ENCODE peak calls at places on chromosome 21, in nine cellular contexts. N is cardiac muscle cell, O is heart right ventricle, U is tibial nerve, G is psoas muscle, C is esophagus squamous epithelium, S is NB4, Y is lower lobe of right lung, L is WTC11. W is an unnamed sample.

GRCh38 chr21:21232320-21232719 is 234.1 kb downstream of the NCAM2 start:
- DNase-seq in O (no peak), S (peak), C (no peak), L (no peak), U (no peak), Y (no peak), G (no peak), N (peak), W (no peak)

GRCh38 chr21:38297193-38297592 is 40.4 kb downstream of the KCNJ15 start:
- DNase-seq in C (no peak), G (no peak), N (no peak), U (no peak), O (no peak), L (no peak), Y (no peak), S (no peak), W (no peak)

GRCh38 chr21:38831526-38832467 is 26.1 kb downstream of the ETS2 start:
- DNase-seq in G (peak), S (peak), O (no peak), N (peak), U (peak), L (no peak), C (no peak), Y (peak), W (peak)

GRCh38 chr21:25994758-25995163 is 175.8 kb downstream of the APP start:
- DNase-seq in N (no peak), C (no peak), S (no peak), Y (no peak), U (no peak), O (no peak), L (no peak), G (no peak), W (no peak)

GRCh38 chr21:44443891-44444285 is 11.4 kb upstream of the LRRC3 start:
- DNase-seq in O (peak), Y (peak), L (no peak), N (no peak), G (no peak), C (no peak), U (no peak), S (peak), W (no peak)

GRCh38 chr21:23130308-23130707 is 2132.1 kb downstream of the NCAM2 start:
- DNase-seq in G (no peak), L (no peak), O (no peak), Y (no peak), U (no peak), S (no peak), C (no peak), N (no peak), W (no peak)

GRCh38 chr21:35352066-35352770 is 303.1 kb upstream of the RUNX1 start:
- DNase-seq in L (no peak), U (no peak), N (peak), Y (no peak), G (no peak), C (no peak), S (no peak), O (no peak), W (no peak)

GRCh38 chr21:33047231-33047630 is 21.5 kb downstream of the OLIG2 start:
- DNase-seq in L (no peak), Y (no peak), G (no peak), S (no peak), C (no peak), U (no peak), O (no peak), N (peak), W (no peak)

GRCh38 chr21:14913576-14914146 is 151.1 kb downstream of the NRIP1 start:
- DNase-seq in Y (no peak), U (no peak), L (no peak), N (no peak), S (no peak), O (no peak), C (no peak), G (no peak), W (no peak)

GRCh38 chr21:20882462-20883415 is 115.5 kb upstream of the NCAM2 start:
- DNase-seq in G (no peak), N (peak), Y (no peak), U (peak), C (no peak), O (no peak), S (peak), L (peak), W (no peak)

GRCh38 chr21:15682977-15683376 is 46.8 kb upstream of the USP25 start:
- DNase-seq in O (no peak), N (peak), S (peak), U (no peak), L (no peak), G (no peak), C (no peak), Y (no peak), W (no peak)

GRCh38 chr21:25459365-25459764 is 147.9 kb downstream of the MRPL39 start:
- DNase-seq in N (no peak), O (no peak), Y (no peak), C (no peak), S (no peak), U (no peak), G (no peak), L (no peak), W (no peak)

GRCh38 chr21:38325761-38326420 is 69.1 kb downstream of the KCNJ15 start:
- DNase-seq in G (no peak), U (no peak), L (no peak), N (no peak), C (no peak), Y (no peak), S (no peak), O (no peak), W (no peak)

GRCh38 chr21:44996096-44996495 is 56.3 kb downstream of the SLX9 start:
- DNase-seq in L (no peak), Y (peak), G (peak), O (peak), S (no peak), C (no peak), U (no peak), N (no peak), W (no peak)

GRCh38 chr21:34360488-34361241 is 3.1 kb upstream of the KCNE2 start:
- DNase-seq in L (no peak), Y (no peak), S (no peak), N (no peak), U (no peak), O (no peak), G (no peak), C (no peak), W (no peak)

GRCh38 chr21:36976882-36977651 is 10.6 kb upstream of the HLCS start:
- DNase-seq in C (no peak), Y (no peak), O (no peak), L (peak), U (peak), N (peak), G (no peak), S (peak), W (no peak)

GRCh38 chr21:9763807-9764206 is 757.6 kb upstream of the TPTE start:
- DNase-seq in O (no peak), U (no peak), S (no peak), L (no peak), Y (no peak), N (no peak), G (no peak), C (no peak), W (no peak)

GRCh38 chr21:38979271-38980196 is 173.8 kb downstream of the ETS2 start:
- DNase-seq in N (peak), Y (no peak), O (no peak), C (no peak), G (no peak), U (no peak), L (peak), S (peak), W (no peak)

GRCh38 chr21:37639756-37640155 is 273.2 kb downstream of the DYRK1A start:
- DNase-seq in Y (no peak), L (no peak), O (no peak), U (no peak), N (no peak), C (no peak), G (no peak), S (no peak), W (no peak)

GRCh38 chr21:32772281-32773047 is 909 bp upstream of the PAXBP1 start:
- DNase-seq in L (no peak), U (peak), G (no peak), Y (no peak), C (no peak), O (no peak), S (peak), N (peak), W (no peak)

GRCh38 chr21:43644609-43645008 is 14.7 kb downstream of the HSF2BP start:
- DNase-seq in Y (no peak), L (no peak), O (no peak), G (no peak), C (no peak), S (no peak), N (peak), U (no peak), W (no peak)

GRCh38 chr21:15433091-15433490 is 296.7 kb upstream of the USP25 start:
- DNase-seq in Y (no peak), G (no peak), S (no peak), U (no peak), C (no peak), O (no peak), N (no peak), L (no peak), W (no peak)

GRCh38 chr21:44374601-44375280 is 21.3 kb downstream of the TRPM2 start:
- DNase-seq in O (no peak), Y (no peak), C (no peak), N (no peak), L (no peak), G (no peak), U (no peak), S (no peak), W (no peak)

GRCh38 chr21:16116798-16117197 is 387.0 kb downstream of the USP25 start:
- DNase-seq in U (no peak), O (no peak), Y (no peak), G (no peak), N (peak), S (no peak), C (no peak), L (no peak), W (no peak)

GRCh38 chr21:44255519-44255981 is 6.1 kb downstream of the DNMT3L start:
- DNase-seq in S (no peak), C (no peak), U (no peak), L (peak), G (no peak), N (no peak), O (no peak), Y (peak), W (no peak)

GRCh38 chr21:14557413-14557812 is 11.3 kb upstream of the SAMSN1 start:
- DNase-seq in N (no peak), L (no peak), S (no peak), G (no peak), C (no peak), Y (no peak), O (no peak), U (no peak), W (no peak)

GRCh38 chr21:38938343-38938742 is 132.6 kb downstream of the ETS2 start:
- DNase-seq in Y (no peak), N (peak), O (no peak), U (no peak), C (no peak), S (peak), G (no peak), L (no peak), W (no peak)

GRCh38 chr21:33313183-33313582 is 11.6 kb upstream of the IFNAR1 start:
- DNase-seq in N (no peak), S (no peak), U (no peak), G (no peak), O (no peak), C (no peak), L (no peak), Y (no peak), W (no peak)

GRCh38 chr21:21174676-21175075 is 176.5 kb downstream of the NCAM2 start:
- DNase-seq in U (no peak), N (no peak), G (no peak), Y (no peak), L (no peak), C (no peak), S (no peak), O (no peak), W (no peak)

GRCh38 chr21:31181089-31181757 is 142.9 kb upstream of the KRTAP19-8 start:
- DNase-seq in C (no peak), N (no peak), O (no peak), U (no peak), G (no peak), Y (no peak), L (no peak), S (no peak), W (no peak)

GRCh38 chr21:31176725-31177124 is 138.4 kb upstream of the KRTAP19-8 start:
- DNase-seq in C (no peak), U (no peak), O (no peak), S (no peak), G (no peak), N (no peak), L (no peak), Y (no peak), W (no peak)

GRCh38 chr21:31184462-31184861 is 146.2 kb upstream of the KRTAP19-8 start:
- DNase-seq in U (no peak), S (peak), N (no peak), G (no peak), Y (no peak), O (no peak), L (no peak), C (no peak), W (no peak)

GRCh38 chr21:31182231-31183129 is 144.2 kb upstream of the KRTAP19-8 start:
- DNase-seq in S (no peak), O (no peak), G (no peak), U (no peak), N (no peak), L (no peak), Y (no peak), C (no peak), W (no peak)

DNA sequence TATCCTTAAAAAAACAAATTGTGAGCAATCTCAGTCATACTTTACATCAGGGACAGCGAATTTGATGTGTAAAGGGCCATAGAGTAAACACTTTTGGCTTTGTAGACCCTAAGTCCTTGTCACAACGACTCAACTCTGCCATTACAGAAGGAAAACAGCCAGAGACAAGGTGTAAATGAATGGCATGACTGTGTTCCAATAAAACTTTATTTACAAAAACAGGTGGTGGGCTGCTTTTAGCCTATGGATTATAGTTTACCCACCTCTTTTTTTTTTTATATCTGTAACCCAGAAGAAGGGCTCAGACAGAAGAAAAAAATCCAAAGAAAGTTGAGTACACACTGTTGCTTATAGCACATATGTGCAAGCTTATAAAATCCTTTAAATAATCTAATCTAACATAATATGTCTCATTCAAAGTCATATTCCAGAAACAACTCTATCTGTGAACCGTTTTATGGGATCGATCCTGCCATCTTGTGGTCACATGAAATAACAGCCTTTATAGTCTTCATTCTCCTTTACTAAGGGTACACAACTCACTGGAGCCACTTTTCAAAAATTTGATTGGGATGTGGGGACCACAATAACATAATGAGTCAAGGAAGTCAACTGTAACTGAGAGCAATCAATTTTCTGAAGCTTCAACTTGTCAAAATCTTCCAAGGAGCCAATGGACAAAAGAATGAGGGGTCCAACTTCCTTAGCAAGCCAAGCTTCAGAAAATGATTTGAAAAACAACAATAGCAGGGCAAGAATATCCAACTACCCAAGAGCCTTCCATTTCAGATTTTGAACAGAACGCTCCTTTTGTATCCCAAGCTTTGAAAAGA is 142.2 kb upstream of the KRTAP19-8 start:
- DNase-seq in O (no peak), U (peak), G (no peak), N (peak), S (peak), Y (no peak), L (no peak), C (no peak), W (no peak)
- TF ChIP-seq CTCF in O (peak), U (peak), G (peak), N (peak), S (peak), Y (peak), L (peak), C (peak), W (no peak)

DNA sequence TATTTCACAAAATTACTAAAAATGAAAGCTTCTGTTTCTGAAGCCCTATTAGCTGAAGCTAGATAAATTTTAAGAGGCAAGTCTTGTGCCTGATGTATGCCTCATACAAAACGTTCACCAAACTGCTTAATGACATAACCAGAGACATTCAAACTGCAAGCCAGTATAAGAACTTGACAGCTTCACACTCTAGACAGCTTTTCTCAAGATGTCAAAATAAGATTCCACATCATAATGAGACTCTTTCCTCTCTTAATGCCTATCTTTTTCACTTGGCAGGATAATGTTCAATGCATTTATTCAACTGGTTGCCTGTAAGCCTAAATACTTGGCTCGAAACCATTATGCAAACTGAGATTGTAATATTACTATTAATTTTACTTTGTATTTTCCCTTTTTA is 424.0 kb downstream of the LTN1 start:
- DNase-seq in Y (no peak), C (no peak), N (no peak), G (no peak), S (no peak), L (no peak), U (no peak), O (no peak), W (no peak)
- TF ChIP-seq CTCF in Y (no peak), C (no peak), N (no peak), G (no peak), S (no peak), L (no peak), U (no peak), O (no peak), W (no peak)

DNA sequence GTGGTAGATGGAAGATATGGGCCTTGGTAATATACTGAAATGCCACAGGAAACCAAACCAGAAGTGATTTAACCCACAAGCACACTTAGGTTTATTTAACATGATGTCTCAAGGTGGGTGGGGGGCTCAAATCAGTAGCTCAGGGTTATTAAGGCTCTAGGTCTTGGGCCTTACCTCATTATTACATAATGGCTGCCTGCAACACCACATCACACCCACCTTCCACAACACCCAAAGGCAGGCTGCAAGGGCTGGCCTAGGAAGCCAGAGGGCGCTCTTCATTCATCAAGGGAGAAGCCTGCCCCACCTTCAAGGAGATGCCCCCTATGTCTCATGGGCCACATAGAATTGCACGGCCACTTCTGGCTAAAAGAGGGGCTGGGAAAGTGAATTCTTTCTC is 6.0 kb downstream of the TFF1 start:
- DNase-seq in C (no peak), G (no peak), S (peak), N (no peak), O (no peak), L (no peak), Y (no peak), U (no peak), W (no peak)
- TF ChIP-seq CTCF in C (no peak), G (no peak), S (peak), N (no peak), O (no peak), L (peak), Y (no peak), U (no peak), W (no peak)

GRCh38 chr21:17688912-17689874 is 76.5 kb upstream of the BTG3 start:
- DNase-seq in O (peak), G (peak), N (peak), Y (peak), U (peak), L (peak), C (no peak), S (peak), W (no peak)
- TF ChIP-seq CTCF in O (no peak), G (no peak), N (no peak), Y (peak), U (no peak), L (peak), C (peak), S (peak), W (no peak)

GRCh38 chr21:30839304-30839703 is 9.7 kb upstream of the KRTAP7-1 start:
- DNase-seq in C (no peak), L (peak), U (no peak), N (peak), Y (no peak), G (no peak), O (no peak), S (peak), W (no peak)
- TF ChIP-seq CTCF in C (peak), L (peak), U (no peak), N (no peak), Y (no peak), G (no peak), O (no peak), S (peak), W (no peak)

GRCh38 chr21:46138383-46138970 is 16.9 kb downstream of the FTCD start:
- DNase-seq in G (no peak), U (no peak), Y (no peak), C (no peak), L (no peak), N (no peak), S (no peak), O (no peak), W (no peak)

GRCh38 chr21:46137908-46138307 is 17.5 kb downstream of the FTCD start:
- DNase-seq in C (no peak), G (no peak), N (no peak), L (no peak), S (no peak), O (no peak), Y (no peak), U (no peak), W (no peak)

GRCh38 chr21:46131721-46132651 is 23.4 kb downstream of the FTCD start:
- DNase-seq in S (no peak), C (no peak), G (peak), L (no peak), O (peak), Y (peak), N (no peak), U (no peak), W (no peak)

GRCh38 chr21:46136739-46137349 is 18.5 kb downstream of the FTCD start:
- DNase-seq in N (no peak), G (no peak), Y (no peak), C (no peak), S (no peak), L (no peak), O (no peak), U (no peak), W (no peak)

GRCh38 chr21:46135782-46136181 is 19.6 kb downstream of the FTCD start:
- DNase-seq in U (no peak), G (no peak), O (no peak), N (no peak), L (no peak), Y (no peak), C (no peak), S (no peak), W (no peak)
- TF ChIP-seq CTCF in U (no peak), G (no peak), O (no peak), N (no peak), L (no peak), Y (no peak), C (no peak), S (no peak), W (no peak)